ENCODE peak calls at places on chromosomes 6 and 20, in ten cellular contexts. E is T-cell; K is activated T-helper 17 cell treated with anti-CD3 and anti-CD28 coated beads, Interleukin-2, amount 50 U/mL, for 72 hours; D is activated CD8-positive, alpha-beta T cell treated with anti-CD3 and anti-CD28 coated beads, Interleukin-2, amount 10 ng/mL, durations not matched to agents 7 days and 5 days; R is stimulated activated naive CD8-positive, alpha-beta T cell treated with anti-CD3 and anti-CD28 coated beads, Interleukin-15, Interleukin-2, amounts not matched to agents 100 U/mL and 50 U/mL, for 24 hours; O is Right ventricle myocardium inferior; X is Right ventricle myocardium superior; T is natural killer cell; S is right cardiac atrium; F is T-helper 17 cell. U is an unnamed sample.

GRCh38 chr20:53890434-53891305 is 179.7 kb downstream of the BCAS1 start:
- ATAC-seq in S (no peak), O (no peak), D (no peak), X (no peak), F (no peak), T (no peak), E (no peak), R (no peak), K (no peak), U (no peak)

GRCh38 chr6:82767447-82767846 is 298.2 kb downstream of the UBE3D start:
- ATAC-seq in R (no peak), K (no peak), X (no peak), O (no peak), E (no peak), T (no peak), S (no peak), D (no peak), F (no peak), U (no peak)

GRCh38 chr6:25883991-25884390 is 9.9 kb upstream of the SLC17A3 start:
- ATAC-seq in F (no peak), K (no peak), X (no peak), T (no peak), O (no peak), S (peak), R (no peak), D (no peak), E (no peak), U (no peak)

GRCh38 chr20:41889125-41889870 is 271.1 kb upstream of the CHD6 start:
- ATAC-seq in F (no peak), S (no peak), E (no peak), D (no peak), T (no peak), X (no peak), O (no peak), K (no peak), R (no peak), U (no peak)

GRCh38 chr6:69331886-69332285 is 464.9 kb downstream of the LMBRD1 start:
- ATAC-seq in E (no peak), D (no peak), X (no peak), F (no peak), K (no peak), S (no peak), T (no peak), O (no peak), R (no peak), U (no peak)

GRCh38 chr6:64330694-64331309 is 695.2 kb downstream of the PHF3 start:
- ATAC-seq in D (no peak), S (no peak), E (no peak), K (no peak), O (no peak), T (no peak), R (no peak), F (no peak), X (no peak), U (no peak)

GRCh38 chr20:8903655-8904605 is 165.0 kb upstream of the PLCB4 start:
- ATAC-seq in T (no peak), S (no peak), E (no peak), R (no peak), K (no peak), X (no peak), O (no peak), D (no peak), F (no peak), U (no peak)

GRCh38 chr20:688809-689208 is 13.2 kb upstream of the SCRT2 start:
- ATAC-seq in E (no peak), S (no peak), O (no peak), F (no peak), T (no peak), K (no peak), D (no peak), R (no peak), X (no peak), U (no peak)

GRCh38 chr6:1436334-1437306 is 47.2 kb downstream of the FOXF2 start:
- ATAC-seq in S (peak), T (peak), K (peak), X (peak), F (peak), R (peak), D (peak), O (peak), E (peak), U (peak)

GRCh38 chr20:45419188-45420091 is 3.5 kb downstream of the PIGT start:
- ATAC-seq in X (peak), E (no peak), F (no peak), R (peak), S (peak), D (no peak), K (peak), T (no peak), O (peak), U (peak)

GRCh38 chr6:168574075-168574698 is 133.2 kb downstream of the SMOC2 start:
- ATAC-seq in X (no peak), D (no peak), F (no peak), O (no peak), T (no peak), K (no peak), E (no peak), S (no peak), R (no peak), U (no peak)

GRCh38 chr6:128738112-128738511 is 144.8 kb upstream of the LAMA2 start:
- ATAC-seq in T (no peak), S (no peak), E (no peak), D (no peak), R (peak), X (no peak), K (peak), F (no peak), O (no peak), U (no peak)

GRCh38 chr6:38162493-38163185 is 343.1 kb downstream of the ZFAND3 start:
- ATAC-seq in R (no peak), F (no peak), X (no peak), T (no peak), E (no peak), K (peak), S (peak), O (no peak), D (no peak), U (no peak)

GRCh38 chr20:61516398-61517208 is 264.5 kb downstream of the CDH4 start:
- ATAC-seq in R (no peak), T (no peak), D (no peak), K (no peak), F (no peak), E (no peak), O (peak), S (peak), X (peak), U (no peak)

GRCh38 chr6:155432293-155432692 is 23.3 kb downstream of the NOX3 start:
- ATAC-seq in S (no peak), O (no peak), T (no peak), K (peak), E (no peak), D (no peak), R (no peak), X (no peak), F (no peak), U (no peak)

GRCh38 chr20:47244451-47244850 is 112.0 kb downstream of the ZMYND8 start:
- ATAC-seq in F (no peak), E (no peak), R (no peak), O (no peak), S (no peak), X (no peak), T (no peak), D (no peak), K (no peak), U (no peak)

GRCh38 chr6:63487123-63487813 is 85.0 kb upstream of the LOC128125822 start:
- ATAC-seq in S (no peak), E (no peak), X (no peak), F (no peak), D (no peak), T (no peak), R (no peak), K (no peak), O (no peak), U (no peak)

GRCh38 chr6:111410371-111410770 is 72.6 kb downstream of the REV3L start:
- ATAC-seq in D (no peak), X (peak), S (peak), E (no peak), K (no peak), R (no peak), F (no peak), T (no peak), O (peak), U (no peak)

GRCh38 chr20:63732118-63733095 is 4.1 kb upstream of the LIME1 start:
- ATAC-seq in T (no peak), F (no peak), O (no peak), S (no peak), D (no peak), E (no peak), K (no peak), X (no peak), R (no peak), U (no peak)

GRCh38 chr20:39607124-39607523 is 645.0 kb downstream of the DHX35 start:
- ATAC-seq in F (no peak), E (no peak), K (no peak), D (no peak), O (no peak), T (no peak), S (no peak), X (no peak), R (no peak), U (no peak)